ENCODE peak calls at places on chromosomes 3 and 15, in ten cellular contexts. G, T, Y, C, D, F, J, E, Z and M are unnamed samples.

GRCh38 chr3:178056868-178057267 is 479.4 kb upstream of the KCNMB2 start:
- DNase-seq in J (no peak), F (no peak), C (no peak), T (no peak), D (no peak), G (no peak), E (no peak), Z (no peak), Y (no peak), M (no peak)

GRCh38 chr3:14306167-14306566 is 96.2 kb upstream of the SLC6A6 start:
- DNase-seq in Z (no peak), C (no peak), Y (no peak), E (no peak), J (no peak), G (no peak), T (no peak), D (no peak), F (no peak), M (no peak)

GRCh38 chr3:134533493-134533892 is 47.6 kb downstream of the CEP63 start:
- DNase-seq in G (no peak), E (no peak), D (no peak), J (no peak), Z (no peak), C (no peak), Y (no peak), T (no peak), F (no peak), M (no peak)

GRCh38 chr3:120791958-120792357 is 49.4 kb downstream of the GTF2E1 start:
- DNase-seq in Y (no peak), J (no peak), D (no peak), T (no peak), G (no peak), Z (no peak), F (peak; percentile 36), C (no peak), E (no peak), M (no peak)

GRCh38 chr3:124292329-124292728 is 300.4 kb upstream of the ROPN1 start:
- DNase-seq in T (peak; percentile 55), G (no peak), F (no peak), C (no peak), Z (no peak), Y (no peak), E (peak; percentile 62), J (no peak), D (no peak), M (no peak)

GRCh38 chr15:60548101-60548500 is 69.2 kb upstream of the ICE2 start:
- DNase-seq in G (no peak), C (no peak), T (no peak), Y (no peak), E (no peak), D (no peak), Z (no peak), J (no peak), F (no peak), M (no peak)

GRCh38 chr15:87873501-87873900 is 383.0 kb downstream of the NTRK3 start:
- DNase-seq in T (no peak), C (no peak), Z (no peak), J (no peak), G (no peak), D (no peak), Y (no peak), E (no peak), F (no peak), M (no peak)

GRCh38 chr3:14550651-14551611 is 10.8 kb upstream of the GRIP2 start:
- DNase-seq in C (no peak), Y (no peak), G (no peak), T (no peak), D (peak; percentile 65), Z (no peak), E (no peak), J (no peak), F (no peak), M (no peak)

GRCh38 chr3:123733805-123734526 is 149.1 kb upstream of the HACD2 start:
- DNase-seq in F (peak; percentile 89), E (no peak), D (no peak), T (no peak), Y (no peak), C (no peak), J (no peak), G (no peak), Z (peak; percentile 45), M (no peak)

GRCh38 chr3:14452676-14453367 is 50.4 kb downstream of the SLC6A6 start:
- DNase-seq in C (no peak), G (no peak), Y (peak; percentile 86), E (peak; percentile 83), F (peak; percentile 96), T (peak; percentile 81), D (peak; percentile 84), Z (peak; percentile 99), J (no peak), M (peak; percentile 70)

GRCh38 chr3:174619244-174619643 is 239.9 kb upstream of the NAALADL2 start:
- DNase-seq in Z (no peak), F (no peak), D (no peak), C (no peak), T (no peak), G (no peak), Y (no peak), J (no peak), E (no peak), M (no peak)

GRCh38 chr15:89783861-89784685 is 7.9 kb downstream of the MESP2 start:
- DNase-seq in Z (no peak), C (no peak), G (no peak), T (no peak), D (no peak), F (no peak), E (no peak), Y (no peak), J (no peak), M (no peak)

GRCh38 chr15:87877114-87877810 is 379.3 kb downstream of the NTRK3 start:
- DNase-seq in Y (no peak), G (no peak), T (no peak), E (no peak), J (no peak), Z (no peak), F (no peak), D (no peak), C (no peak), M (no peak)

GRCh38 chr15:54917312-54917711 is 279.4 kb downstream of the RSL24D1 start:
- DNase-seq in E (no peak), Y (no peak), D (no peak), J (no peak), F (no peak), G (no peak), Z (no peak), C (no peak), T (no peak), M (no peak)

GRCh38 chr3:168973206-168973605 is 690.3 kb downstream of the MECOM start:
- DNase-seq in Y (no peak), T (no peak), D (no peak), Z (peak; percentile 16), G (no peak), J (no peak), C (no peak), F (no peak), E (no peak), M (no peak)

GRCh38 chr3:105014631-105015030 is 352.1 kb upstream of the ALCAM start:
- DNase-seq in Y (no peak), G (no peak), C (no peak), E (no peak), J (no peak), D (no peak), Z (peak; percentile 75), T (no peak), F (no peak), M (no peak)

GRCh38 chr15:36777941-36778340 is 198.5 kb downstream of the CDIN1 start:
- DNase-seq in T (no peak), F (no peak), Z (no peak), Y (no peak), G (no peak), E (no peak), J (no peak), C (no peak), D (no peak), M (no peak)

GRCh38 chr15:88704791-88705768 is 66.3 kb downstream of the ISG20 start:
- DNase-seq in Z (peak; percentile 67), F (peak; percentile 20), C (no peak), J (no peak), D (peak; percentile 67), G (no peak), E (no peak), T (no peak), Y (peak; percentile 54), M (no peak)

GRCh38 chr3:48630833-48631232 is 4.4 kb downstream of the SLC26A6 start:
- DNase-seq in E (no peak), T (no peak), Y (no peak), C (no peak), D (no peak), J (no peak), G (no peak), F (no peak), Z (no peak), M (no peak)

GRCh38 chr15:35078221-35078915 is 6.7 kb downstream of the NANOGP8 start:
- DNase-seq in G (no peak), Z (peak; percentile 64), C (no peak), F (peak; percentile 30), Y (peak; percentile 12), D (peak; percentile 43), J (peak; percentile 67), T (peak; percentile 6), E (peak; percentile 69), M (peak; percentile 50)

GRCh38 chr15:55916666-55917409 is 76.6 kb downstream of the NEDD4 start:
- DNase-seq in F (peak; percentile 87), T (no peak), D (no peak), E (no peak), Z (peak; percentile 88), G (no peak), Y (no peak), C (no peak), J (no peak), M (no peak)

GRCh38 chr3:48428088-48428862 is 1.6 kb downstream of the PLXNB1 start:
- DNase-seq in Z (no peak), Y (no peak), C (no peak), T (peak; percentile 65), E (peak; percentile 65), J (peak; percentile 99), F (no peak), D (peak; percentile 63), G (no peak), M (no peak)

GRCh38 chr3:13950042-13950441 is 70.2 kb upstream of the WNT7A start:
- DNase-seq in E (no peak), G (no peak), J (no peak), Y (no peak), C (no peak), Z (no peak), F (no peak), T (no peak), D (no peak), M (no peak)

GRCh38 chr3:71285086-71285485 is 298.4 kb downstream of the FOXP1 start:
- DNase-seq in T (no peak), E (no peak), F (no peak), C (no peak), G (no peak), Y (no peak), J (no peak), Z (no peak), D (no peak), M (no peak)

GRCh38 chr3:133136114-133137041 is 98.2 kb downstream of the TMEM108 start:
- DNase-seq in J (no peak), G (no peak), D (no peak), Y (no peak), C (no peak), Z (no peak), T (no peak), E (peak; percentile 85), F (peak; percentile 7), M (no peak)

GRCh38 chr3:128548426-128549282 is 55.7 kb upstream of the GATA2 start:
- DNase-seq in Y (no peak), E (no peak), Z (no peak), G (no peak), F (no peak), T (no peak), D (no peak), J (no peak), C (no peak), M (no peak)

GRCh38 chr3:27326211-27326948 is 42.8 kb downstream of the NEK10 start:
- DNase-seq in J (no peak), Z (peak; percentile 96), T (no peak), E (no peak), D (no peak), C (no peak), Y (no peak), F (peak; percentile 94), G (no peak), M (no peak)

GRCh38 chr3:113912551-113913246 is 35.1 kb upstream of the ZDHHC23 start:
- DNase-seq in C (no peak), G (no peak), F (peak; percentile 46), D (no peak), J (peak; percentile 60), T (peak; percentile 39), Z (peak; percentile 45), Y (no peak), E (peak; percentile 92), M (peak; percentile 37)